ENCODE peak calls at places on chromosomes 1 and 21, in nine cellular contexts. One of them, this sample, is unnamed.

GRCh38 chr1:116785006-116785405 is 30.8 kb downstream of the CD2 start:
- DNase-seq in hypothalamus: no peak
- DNase-seq in cardiac fibroblast: no peak
- DNase-seq in endothelial cell: no peak
- DNase-seq in upper lobe of left lung: no peak
- DNase-seq in EH: peak; percentile 19
- DNase-seq in NCI-H1092 treated with DMSO at 0.1 percent for 48 hours: no peak
- DNase-seq in islet precursor cell: peak; percentile 81
- DNase-seq in HCEC 1CT: no peak
- DNase-seq in this sample: no peak

GRCh38 chr1:44318097-44319088 is 36.7 kb downstream of the ERI3 start:
- DNase-seq in hypothalamus: no peak
- DNase-seq in cardiac fibroblast: peak; percentile 52
- DNase-seq in endothelial cell: peak; percentile 57
- DNase-seq in upper lobe of left lung: no peak
- DNase-seq in EH: peak; percentile 58
- DNase-seq in NCI-H1092 treated with DMSO at 0.1 percent for 48 hours: peak; percentile 58
- DNase-seq in islet precursor cell: no peak
- DNase-seq in HCEC 1CT: peak; percentile 51
- DNase-seq in this sample: peak; percentile 60

GRCh38 chr21:44700101-44701022 is 3.4 kb downstream of the KRTAP10-12 start:
- DNase-seq in hypothalamus: no peak
- DNase-seq in cardiac fibroblast: no peak
- DNase-seq in endothelial cell: no peak
- DNase-seq in upper lobe of left lung: no peak
- DNase-seq in EH: no peak
- DNase-seq in NCI-H1092 treated with DMSO at 0.1 percent for 48 hours: no peak
- DNase-seq in islet precursor cell: no peak
- DNase-seq in HCEC 1CT: peak; percentile 5
- DNase-seq in this sample: no peak

GRCh38 chr1:22760453-22760852 is 49.8 kb downstream of the EPHB2 start:
- DNase-seq in hypothalamus: no peak
- DNase-seq in cardiac fibroblast: no peak
- DNase-seq in endothelial cell: no peak
- DNase-seq in upper lobe of left lung: no peak
- DNase-seq in EH: peak; percentile 52
- DNase-seq in NCI-H1092 treated with DMSO at 0.1 percent for 48 hours: no peak
- DNase-seq in islet precursor cell: no peak
- DNase-seq in HCEC 1CT: peak; percentile 63
- DNase-seq in this sample: no peak

GRCh38 chr1:225004396-225004795 is 74.9 kb downstream of the DNAH14 start:
- DNase-seq in hypothalamus: no peak
- DNase-seq in cardiac fibroblast: no peak
- DNase-seq in endothelial cell: no peak
- DNase-seq in upper lobe of left lung: no peak
- DNase-seq in EH: no peak
- DNase-seq in NCI-H1092 treated with DMSO at 0.1 percent for 48 hours: no peak
- DNase-seq in islet precursor cell: no peak
- DNase-seq in HCEC 1CT: no peak
- DNase-seq in this sample: no peak

GRCh38 chr1:224707849-224708725 is 92.0 kb downstream of the CNIH3 start:
- DNase-seq in hypothalamus: no peak
- DNase-seq in cardiac fibroblast: peak; percentile 90
- DNase-seq in endothelial cell: no peak
- DNase-seq in upper lobe of left lung: no peak
- DNase-seq in EH: peak; percentile 56
- DNase-seq in NCI-H1092 treated with DMSO at 0.1 percent for 48 hours: no peak
- DNase-seq in islet precursor cell: no peak
- DNase-seq in HCEC 1CT: peak; percentile 82
- DNase-seq in this sample: peak; percentile 49

GRCh38 chr1:164774413-164774812 is 215.4 kb downstream of the PBX1 start:
- DNase-seq in hypothalamus: no peak
- DNase-seq in cardiac fibroblast: no peak
- DNase-seq in endothelial cell: no peak
- DNase-seq in upper lobe of left lung: no peak
- DNase-seq in EH: no peak
- DNase-seq in NCI-H1092 treated with DMSO at 0.1 percent for 48 hours: no peak
- DNase-seq in islet precursor cell: no peak
- DNase-seq in HCEC 1CT: no peak
- DNase-seq in this sample: no peak

GRCh38 chr1:209661081-209661480 is 8.9 kb upstream of the LAMB3 start:
- DNase-seq in hypothalamus: no peak
- DNase-seq in cardiac fibroblast: no peak
- DNase-seq in endothelial cell: no peak
- DNase-seq in upper lobe of left lung: no peak
- DNase-seq in EH: no peak
- DNase-seq in NCI-H1092 treated with DMSO at 0.1 percent for 48 hours: no peak
- DNase-seq in islet precursor cell: no peak
- DNase-seq in HCEC 1CT: peak; percentile 42
- DNase-seq in this sample: no peak

GRCh38 chr1:211648980-211649934 is 26.2 kb downstream of the NEK2 start:
- DNase-seq in hypothalamus: no peak
- DNase-seq in cardiac fibroblast: peak; percentile 57
- DNase-seq in endothelial cell: no peak
- DNase-seq in upper lobe of left lung: no peak
- DNase-seq in EH: peak; percentile 65
- DNase-seq in NCI-H1092 treated with DMSO at 0.1 percent for 48 hours: peak; percentile 31
- DNase-seq in islet precursor cell: no peak
- DNase-seq in HCEC 1CT: peak; percentile 19
- DNase-seq in this sample: peak; percentile 50

GRCh38 chr1:30345525-30346145 is 377.8 kb downstream of the MATN1 start:
- DNase-seq in hypothalamus: no peak
- DNase-seq in cardiac fibroblast: no peak
- DNase-seq in endothelial cell: no peak
- DNase-seq in upper lobe of left lung: no peak
- DNase-seq in EH: no peak
- DNase-seq in NCI-H1092 treated with DMSO at 0.1 percent for 48 hours: peak; percentile 67
- DNase-seq in islet precursor cell: no peak
- DNase-seq in HCEC 1CT: no peak
- DNase-seq in this sample: no peak

GRCh38 chr1:54812801-54813478 is 11.8 kb upstream of the TTC22 start:
- DNase-seq in hypothalamus: no peak
- DNase-seq in cardiac fibroblast: no peak
- DNase-seq in endothelial cell: no peak
- DNase-seq in upper lobe of left lung: no peak
- DNase-seq in EH: no peak
- DNase-seq in NCI-H1092 treated with DMSO at 0.1 percent for 48 hours: no peak
- DNase-seq in islet precursor cell: peak; percentile 41
- DNase-seq in HCEC 1CT: no peak
- DNase-seq in this sample: no peak

GRCh38 chr1:29708381-29708780 is 472.1 kb downstream of the PTPRU start:
- DNase-seq in hypothalamus: no peak
- DNase-seq in cardiac fibroblast: no peak
- DNase-seq in endothelial cell: no peak
- DNase-seq in upper lobe of left lung: no peak
- DNase-seq in EH: peak; percentile 78
- DNase-seq in NCI-H1092 treated with DMSO at 0.1 percent for 48 hours: peak; percentile 71
- DNase-seq in islet precursor cell: no peak
- DNase-seq in HCEC 1CT: no peak
- DNase-seq in this sample: no peak

GRCh38 chr1:206766251-206766856 is 4.2 kb upstream of the IL19 start:
- DNase-seq in hypothalamus: no peak
- DNase-seq in cardiac fibroblast: peak; percentile 60
- DNase-seq in endothelial cell: no peak
- DNase-seq in upper lobe of left lung: no peak
- DNase-seq in EH: peak; percentile 83
- DNase-seq in NCI-H1092 treated with DMSO at 0.1 percent for 48 hours: no peak
- DNase-seq in islet precursor cell: peak; percentile 93
- DNase-seq in HCEC 1CT: peak; percentile 84
- DNase-seq in this sample: peak; percentile 83

GRCh38 chr1:60765204-60765603 is 317.2 kb upstream of the NFIA start:
- DNase-seq in hypothalamus: no peak
- DNase-seq in cardiac fibroblast: peak; percentile 51
- DNase-seq in endothelial cell: peak; percentile 13
- DNase-seq in upper lobe of left lung: no peak
- DNase-seq in EH: peak; percentile 23
- DNase-seq in NCI-H1092 treated with DMSO at 0.1 percent for 48 hours: peak; percentile 48
- DNase-seq in islet precursor cell: peak; percentile 60
- DNase-seq in HCEC 1CT: no peak
- DNase-seq in this sample: peak; percentile 79

GRCh38 chr1:26719205-26719604 is 23.4 kb downstream of the ARID1A start:
- DNase-seq in hypothalamus: no peak
- DNase-seq in cardiac fibroblast: peak; percentile 43
- DNase-seq in endothelial cell: no peak
- DNase-seq in upper lobe of left lung: no peak
- DNase-seq in EH: no peak
- DNase-seq in NCI-H1092 treated with DMSO at 0.1 percent for 48 hours: no peak
- DNase-seq in islet precursor cell: no peak
- DNase-seq in HCEC 1CT: no peak
- DNase-seq in this sample: no peak

GRCh38 chr1:228842094-228842775 is 107.0 kb downstream of the RHOU start:
- DNase-seq in hypothalamus: no peak
- DNase-seq in cardiac fibroblast: peak; percentile 82
- DNase-seq in endothelial cell: no peak
- DNase-seq in upper lobe of left lung: no peak
- DNase-seq in EH: peak; percentile 78
- DNase-seq in NCI-H1092 treated with DMSO at 0.1 percent for 48 hours: no peak
- DNase-seq in islet precursor cell: peak; percentile 98
- DNase-seq in HCEC 1CT: peak; percentile 38
- DNase-seq in this sample: peak; percentile 88

GRCh38 chr1:194024659-194025058 is 838.2 kb upstream of the B3GALT2 start:
- DNase-seq in hypothalamus: no peak
- DNase-seq in cardiac fibroblast: peak; percentile 95
- DNase-seq in endothelial cell: no peak
- DNase-seq in upper lobe of left lung: no peak
- DNase-seq in EH: peak; percentile 78
- DNase-seq in NCI-H1092 treated with DMSO at 0.1 percent for 48 hours: peak; percentile 27
- DNase-seq in islet precursor cell: no peak
- DNase-seq in HCEC 1CT: peak; percentile 39
- DNase-seq in this sample: peak; percentile 91

GRCh38 chr1:110203021-110203661 is 7.0 kb upstream of the KCNC4 start:
- DNase-seq in hypothalamus: no peak
- DNase-seq in cardiac fibroblast: peak; percentile 77
- DNase-seq in endothelial cell: peak; percentile 78
- DNase-seq in upper lobe of left lung: no peak
- DNase-seq in EH: peak; percentile 73
- DNase-seq in NCI-H1092 treated with DMSO at 0.1 percent for 48 hours: peak; percentile 51
- DNase-seq in islet precursor cell: peak; percentile 76
- DNase-seq in HCEC 1CT: peak; percentile 34
- DNase-seq in this sample: peak; percentile 82

GRCh38 chr1:98388431-98388830 is 273.1 kb upstream of the SNX7 start:
- DNase-seq in hypothalamus: no peak
- DNase-seq in cardiac fibroblast: peak; percentile 81
- DNase-seq in endothelial cell: no peak
- DNase-seq in upper lobe of left lung: no peak
- DNase-seq in EH: peak; percentile 82
- DNase-seq in NCI-H1092 treated with DMSO at 0.1 percent for 48 hours: no peak
- DNase-seq in islet precursor cell: no peak
- DNase-seq in HCEC 1CT: peak; percentile 93
- DNase-seq in this sample: peak; percentile 88

GRCh38 chr1:48471603-48472576 is at the start of gene SPATA6:
- DNase-seq in hypothalamus: peak; percentile 84
- DNase-seq in cardiac fibroblast: peak; percentile 98
- DNase-seq in endothelial cell: peak; percentile 100
- DNase-seq in upper lobe of left lung: peak; percentile 99
- DNase-seq in EH: peak; percentile 93
- DNase-seq in NCI-H1092 treated with DMSO at 0.1 percent for 48 hours: peak; percentile 74
- DNase-seq in islet precursor cell: peak; percentile 98
- DNase-seq in HCEC 1CT: peak; percentile 90
- DNase-seq in this sample: peak; percentile 97

GRCh38 chr1:67583462-67583950 is 101.5 kb upstream of the GADD45A start:
- DNase-seq in hypothalamus: no peak
- DNase-seq in cardiac fibroblast: peak; percentile 82
- DNase-seq in endothelial cell: no peak
- DNase-seq in upper lobe of left lung: no peak
- DNase-seq in EH: peak; percentile 54
- DNase-seq in NCI-H1092 treated with DMSO at 0.1 percent for 48 hours: no peak
- DNase-seq in islet precursor cell: no peak
- DNase-seq in HCEC 1CT: no peak
- DNase-seq in this sample: no peak

GRCh38 chr1:60133848-60134247 is 60.3 kb upstream of the C1orf87 start:
- DNase-seq in hypothalamus: no peak
- DNase-seq in cardiac fibroblast: peak; percentile 30
- DNase-seq in endothelial cell: no peak
- DNase-seq in upper lobe of left lung: no peak
- DNase-seq in EH: peak; percentile 88
- DNase-seq in NCI-H1092 treated with DMSO at 0.1 percent for 48 hours: no peak
- DNase-seq in islet precursor cell: no peak
- DNase-seq in HCEC 1CT: peak; percentile 22
- DNase-seq in this sample: peak; percentile 61

GRCh38 chr1:215704089-215704860 is 137.2 kb downstream of the KCTD3 start:
- DNase-seq in hypothalamus: no peak
- DNase-seq in cardiac fibroblast: peak; percentile 10
- DNase-seq in endothelial cell: no peak
- DNase-seq in upper lobe of left lung: peak; percentile 13
- DNase-seq in EH: peak; percentile 41
- DNase-seq in NCI-H1092 treated with DMSO at 0.1 percent for 48 hours: no peak
- DNase-seq in islet precursor cell: no peak
- DNase-seq in HCEC 1CT: peak; percentile 59
- DNase-seq in this sample: peak; percentile 10

GRCh38 chr1:196367838-196368237 is 240.4 kb downstream of the KCNT2 start:
- DNase-seq in hypothalamus: no peak
- DNase-seq in cardiac fibroblast: no peak
- DNase-seq in endothelial cell: no peak
- DNase-seq in upper lobe of left lung: no peak
- DNase-seq in EH: no peak
- DNase-seq in NCI-H1092 treated with DMSO at 0.1 percent for 48 hours: no peak
- DNase-seq in islet precursor cell: no peak
- DNase-seq in HCEC 1CT: no peak
- DNase-seq in this sample: no peak

GRCh38 chr1:244272471-244273261 is 179.0 kb downstream of the ADSS2 start:
- DNase-seq in hypothalamus: no peak
- DNase-seq in cardiac fibroblast: peak; percentile 93
- DNase-seq in endothelial cell: peak; percentile 75
- DNase-seq in upper lobe of left lung: no peak
- DNase-seq in EH: peak; percentile 87
- DNase-seq in NCI-H1092 treated with DMSO at 0.1 percent for 48 hours: peak; percentile 88
- DNase-seq in islet precursor cell: peak; percentile 84
- DNase-seq in HCEC 1CT: peak; percentile 80
- DNase-seq in this sample: peak; percentile 97

GRCh38 chr1:6130036-6130435 is 50.1 kb downstream of the CHD5 start:
- DNase-seq in hypothalamus: no peak
- DNase-seq in cardiac fibroblast: no peak
- DNase-seq in endothelial cell: no peak
- DNase-seq in upper lobe of left lung: no peak
- DNase-seq in EH: no peak
- DNase-seq in NCI-H1092 treated with DMSO at 0.1 percent for 48 hours: no peak
- DNase-seq in islet precursor cell: no peak
- DNase-seq in HCEC 1CT: no peak
- DNase-seq in this sample: no peak

GRCh38 chr1:65253800-65254319 is 55.5 kb upstream of the DNAJC6 start:
- DNase-seq in hypothalamus: no peak
- DNase-seq in cardiac fibroblast: no peak
- DNase-seq in endothelial cell: no peak
- DNase-seq in upper lobe of left lung: no peak
- DNase-seq in EH: peak; percentile 58
- DNase-seq in NCI-H1092 treated with DMSO at 0.1 percent for 48 hours: no peak
- DNase-seq in islet precursor cell: no peak
- DNase-seq in HCEC 1CT: peak; percentile 18
- DNase-seq in this sample: peak; percentile 40

GRCh38 chr1:38852780-38853179 is 6.8 kb downstream of the RRAGC start:
- DNase-seq in hypothalamus: no peak
- DNase-seq in cardiac fibroblast: no peak
- DNase-seq in endothelial cell: no peak
- DNase-seq in upper lobe of left lung: no peak
- DNase-seq in EH: no peak
- DNase-seq in NCI-H1092 treated with DMSO at 0.1 percent for 48 hours: no peak
- DNase-seq in islet precursor cell: no peak
- DNase-seq in HCEC 1CT: no peak
- DNase-seq in this sample: no peak

GRCh38 chr1:165290143-165290542 is 66.4 kb downstream of the LMX1A start:
- DNase-seq in hypothalamus: no peak
- DNase-seq in cardiac fibroblast: peak; percentile 31
- DNase-seq in endothelial cell: no peak
- DNase-seq in upper lobe of left lung: no peak
- DNase-seq in EH: peak; percentile 9
- DNase-seq in NCI-H1092 treated with DMSO at 0.1 percent for 48 hours: no peak
- DNase-seq in islet precursor cell: no peak
- DNase-seq in HCEC 1CT: no peak
- DNase-seq in this sample: peak; percentile 11

GRCh38 chr1:1004780-1005697 is 5.1 kb upstream of the HES4 start:
- DNase-seq in hypothalamus: no peak
- DNase-seq in cardiac fibroblast: peak; percentile 67
- DNase-seq in endothelial cell: peak; percentile 32
- DNase-seq in upper lobe of left lung: peak; percentile 78
- DNase-seq in EH: peak; percentile 85
- DNase-seq in NCI-H1092 treated with DMSO at 0.1 percent for 48 hours: no peak
- DNase-seq in islet precursor cell: peak; percentile 78
- DNase-seq in HCEC 1CT: no peak
- DNase-seq in this sample: peak; percentile 55